ENCODE peak calls at places on chromosomes 11 and 22, in ten cellular contexts. A is cardiac muscle cell; X is AG10803; I is lung; J is fibroblast of lung; Z is esophagus muscularis mucosa; E is left ventricle myocardium inferior; W is activated CD4-positive, alpha-beta memory T cell treated with anti-CD3 and anti-CD28 coated beads for 36 hours; D is OCI-LY7; N is mammary epithelial cell. R is an unnamed sample.

GRCh38 chr11:96096360-96096759 is 172.5 kb upstream of the MTMR2 start:
- DNase-seq in A (no peak), X (no peak), I (no peak), J (no peak), Z (no peak), E (no peak), W (no peak), D (no peak), N (no peak), R (no peak)

GRCh38 chr11:59818572-59818971 is 8.0 kb upstream of the MRPL16 start:
- DNase-seq in A (no peak), X (no peak), I (no peak), J (no peak), Z (no peak), E (no peak), W (no peak), D (peak; percentile 91), N (no peak), R (no peak)

GRCh38 chr11:14075118-14075601 is 112.6 kb downstream of the SPON1 start:
- DNase-seq in A (no peak), X (peak; percentile 54), I (no peak), J (peak; percentile 55), Z (peak; percentile 64), E (no peak), W (peak; percentile 79), D (no peak), N (peak; percentile 89), R (peak; percentile 86)

GRCh38 chr11:64095286-64095825 is 59.6 kb downstream of the FLRT1 start:
- DNase-seq in A (no peak), X (no peak), I (no peak), J (no peak), Z (no peak), E (no peak), W (no peak), D (no peak), N (no peak), R (no peak)

GRCh38 chr11:33936745-33937612 is 45.1 kb upstream of the LMO2 start:
- DNase-seq in A (peak; percentile 73), X (peak; percentile 32), I (peak; percentile 57), J (peak; percentile 89), Z (no peak), E (peak; percentile 62), W (no peak), D (no peak), N (peak; percentile 55), R (no peak)

GRCh38 chr11:8318536-8318935 is 54.9 kb upstream of the LMO1 start:
- DNase-seq in A (peak; percentile 8), X (no peak), I (no peak), J (no peak), Z (no peak), E (no peak), W (peak; percentile 16), D (peak; percentile 5), N (no peak), R (peak; percentile 25)

GRCh38 chr11:84019576-84020194 is 733.5 kb upstream of the CCDC90B start:
- DNase-seq in A (peak; percentile 51), X (peak; percentile 65), I (no peak), J (peak; percentile 89), Z (no peak), E (no peak), W (no peak), D (no peak), N (peak; percentile 0), R (no peak)

GRCh38 chr22:30892286-30892685 is 76.3 kb downstream of the MORC2 start:
- DNase-seq in A (no peak), X (no peak), I (no peak), J (no peak), Z (no peak), E (peak; percentile 1), W (no peak), D (no peak), N (no peak), R (no peak)

GRCh38 chr22:37930270-37930951 is 23.0 kb downstream of the C22orf23 start:
- DNase-seq in A (peak; percentile 29), X (peak; percentile 37), I (no peak), J (no peak), Z (no peak), E (no peak), W (peak; percentile 23), D (peak; percentile 49), N (no peak), R (peak; percentile 42)

GRCh38 chr11:57299150-57299737 is 25.5 kb downstream of the TNKS1BP1 start:
- DNase-seq in A (no peak), X (no peak), I (no peak), J (no peak), Z (no peak), E (no peak), W (no peak), D (no peak), N (no peak), R (no peak)

GRCh38 chr11:18720811-18721575 is 5.0 kb downstream of the IGSF22 start:
- DNase-seq in A (peak; percentile 75), X (peak; percentile 40), I (peak; percentile 76), J (peak; percentile 64), Z (no peak), E (peak; percentile 85), W (peak; percentile 88), D (no peak), N (peak; percentile 33), R (peak; percentile 84)

GRCh38 chr11:17672469-17672868 is 46.9 kb upstream of the MYOD1 start:
- DNase-seq in A (no peak), X (no peak), I (no peak), J (no peak), Z (no peak), E (no peak), W (no peak), D (no peak), N (no peak), R (no peak)

GRCh38 chr11:6251990-6252473 is 7.6 kb upstream of the CCKBR start:
- DNase-seq in A (peak; percentile 71), X (no peak), I (no peak), J (peak; percentile 42), Z (no peak), E (no peak), W (no peak), D (no peak), N (no peak), R (no peak)

GRCh38 chr11:130042093-130042591 is 27.6 kb upstream of the APLP2 start:
- DNase-seq in A (peak; percentile 89), X (peak; percentile 94), I (no peak), J (peak; percentile 90), Z (no peak), E (no peak), W (no peak), D (peak; percentile 47), N (peak; percentile 91), R (no peak)

GRCh38 chr11:73095613-73096012 is 46.5 kb downstream of the FCHSD2 start:
- DNase-seq in A (peak; percentile 19), X (no peak), I (no peak), J (no peak), Z (no peak), E (no peak), W (no peak), D (no peak), N (no peak), R (no peak)

GRCh38 chr22:37538590-37539357 is 19.6 kb upstream of the CARD10 start:
- DNase-seq in A (peak; percentile 98), X (peak; percentile 90), I (peak; percentile 93), J (peak; percentile 88), Z (peak; percentile 95), E (peak; percentile 92), W (peak; percentile 96), D (peak; percentile 92), N (peak; percentile 90), R (peak; percentile 97)

GRCh38 chr11:84722583-84723108 is 904.5 kb downstream of the DLG2 start:
- DNase-seq in A (no peak), X (no peak), I (no peak), J (no peak), Z (no peak), E (no peak), W (no peak), D (peak; percentile 6), N (no peak), R (no peak)

GRCh38 chr11:9726313-9727022 is 62.6 kb downstream of the SWAP70 start:
- DNase-seq in A (peak; percentile 19), X (peak; percentile 34), I (no peak), J (peak; percentile 91), Z (no peak), E (no peak), W (no peak), D (no peak), N (peak; percentile 75), R (no peak)

GRCh38 chr11:2273771-2274170 is 3.4 kb upstream of the ASCL2 start:
- DNase-seq in A (no peak), X (no peak), I (no peak), J (no peak), Z (peak; percentile 87), E (no peak), W (no peak), D (no peak), N (no peak), R (no peak)

GRCh38 chr22:44450503-44450902 is 47.5 kb downstream of the RTL6 start:
- DNase-seq in A (no peak), X (no peak), I (no peak), J (no peak), Z (no peak), E (no peak), W (no peak), D (no peak), N (no peak), R (no peak)

GRCh38 chr11:11584446-11584810 is 37.4 kb downstream of the GALNT18 start:
- DNase-seq in A (peak; percentile 79), X (peak; percentile 29), I (peak; percentile 74), J (peak; percentile 95), Z (peak; percentile 60), E (no peak), W (no peak), D (no peak), N (peak; percentile 97), R (no peak)

GRCh38 chr11:2409026-2409553 is 8.5 kb downstream of the TSSC4 start:
- DNase-seq in A (no peak), X (no peak), I (no peak), J (no peak), Z (no peak), E (no peak), W (no peak), D (no peak), N (no peak), R (no peak)

GRCh38 chr22:17303840-17304779 is 65.2 kb upstream of the CECR2 start:
- DNase-seq in A (no peak), X (no peak), I (peak; percentile 22), J (no peak), Z (no peak), E (no peak), W (peak; percentile 78), D (peak; percentile 41), N (no peak), R (peak; percentile 76)

GRCh38 chr22:17118342-17118741 is 2.8 kb downstream of the TMEM121B start:
- DNase-seq in A (no peak), X (no peak), I (no peak), J (no peak), Z (no peak), E (no peak), W (no peak), D (no peak), N (no peak), R (no peak)

GRCh38 chr11:108967571-108967970 is 302.7 kb downstream of the DDX10 start:
- DNase-seq in A (no peak), X (peak; percentile 90), I (no peak), J (peak; percentile 36), Z (no peak), E (peak; percentile 25), W (no peak), D (no peak), N (no peak), R (no peak)

GRCh38 chr22:39205344-39206021 is 39.3 kb downstream of the PDGFB start:
- DNase-seq in A (peak; percentile 56), X (peak; percentile 46), I (no peak), J (peak; percentile 57), Z (no peak), E (no peak), W (peak; percentile 67), D (no peak), N (peak; percentile 78), R (peak; percentile 38)

GRCh38 chr22:42367980-42368378 is 64.2 kb downstream of the NFAM1 start:
- DNase-seq in A (no peak), X (no peak), I (no peak), J (no peak), Z (no peak), E (peak; percentile 30), W (no peak), D (no peak), N (no peak), R (no peak)

GRCh38 chr11:976431-977160 is 50.9 kb downstream of the AP2A2 start:
- DNase-seq in A (peak; percentile 70), X (peak; percentile 86), I (no peak), J (peak; percentile 63), Z (no peak), E (no peak), W (no peak), D (no peak), N (peak; percentile 12), R (no peak)

R was measured in activated naive CD4-positive, alpha-beta T cell treated with anti-CD3 and anti-CD28 coated beads for 36 hours.